ENCODE peak calls at places on chromosomes 3 and 15, in six cellular contexts. R is IMR-90, I is neural progenitor cell, V is lung, Z is epithelial cell of proximal tubule, D is upper lobe of left lung. E is an unnamed sample.

GRCh38 chr3:190180268-190180667 is 59.6 kb upstream of the P3H2 start:
- DNase-seq in I (no peak), V (no peak), D (no peak), Z (no peak), R (peak), E (no peak)

GRCh38 chr15:42879390-42879912 is 41.1 kb downstream of the TTBK2 start:
- DNase-seq in R (no peak), Z (no peak), V (no peak), I (no peak), D (no peak), E (no peak)

GRCh38 chr3:171565671-171566070 is 105.5 kb upstream of the TNIK start:
- DNase-seq in I (no peak), Z (no peak), D (peak), V (no peak), R (peak), E (peak)

GRCh38 chr3:40452562-40452875 is 4.6 kb upstream of the RPL14 start:
- DNase-seq in R (no peak), Z (no peak), I (no peak), D (no peak), V (no peak), E (no peak)

GRCh38 chr3:13688034-13688433 is 139.1 kb downstream of the FBLN2 start:
- DNase-seq in R (no peak), D (no peak), V (no peak), Z (no peak), I (no peak), E (no peak)

GRCh38 chr3:34955684-34956083 is 683.6 kb upstream of the ARPP21 start:
- DNase-seq in V (no peak), I (peak), R (no peak), D (no peak), Z (no peak), E (no peak)

GRCh38 chr3:45178131-45179023 is 32.2 kb upstream of the CDCP1 start:
- DNase-seq in I (no peak), D (no peak), Z (no peak), V (no peak), R (peak), E (no peak)

GRCh38 chr3:108513961-108514360 is 3.6 kb upstream of the MYH15 start:
- DNase-seq in R (peak), V (no peak), Z (peak), I (no peak), D (no peak), E (peak)

GRCh38 chr15:67915374-67916050 is 75.7 kb upstream of the RNU6-1 start:
- DNase-seq in D (peak), Z (no peak), I (peak), R (no peak), V (peak), E (no peak)

GRCh38 chr3:127233371-127233770 is 40.4 kb downstream of the PRR23E start:
- DNase-seq in V (no peak), R (no peak), I (peak), Z (no peak), D (no peak), E (no peak)

GRCh38 chr3:71846189-71846588 is 61.2 kb upstream of the PROK2 start:
- DNase-seq in Z (no peak), D (no peak), I (no peak), R (peak), V (no peak), E (no peak)

GRCh38 chr3:113847664-113848461 is 9.3 kb downstream of the GRAMD1C start:
- DNase-seq in Z (peak), R (no peak), D (no peak), V (no peak), I (no peak), E (no peak)

GRCh38 chr3:126137490-126138130 is 42.8 kb downstream of the ALDH1L1 start:
- DNase-seq in Z (no peak), R (no peak), V (no peak), D (peak), I (no peak), E (no peak)

GRCh38 chr15:26261413-26261812 is 398.3 kb upstream of the ATP10A start:
- DNase-seq in Z (no peak), D (no peak), R (no peak), V (no peak), I (no peak), E (no peak)

GRCh38 chr3:159169828-159170227 is 368.0 kb downstream of the MFSD1 start:
- DNase-seq in R (peak), I (no peak), V (no peak), D (no peak), Z (no peak), E (peak)

GRCh38 chr15:67820992-67821783 is 4.1 kb upstream of the SKOR1 start:
- DNase-seq in I (peak), D (no peak), R (peak), Z (no peak), V (no peak), E (no peak)

DNA sequence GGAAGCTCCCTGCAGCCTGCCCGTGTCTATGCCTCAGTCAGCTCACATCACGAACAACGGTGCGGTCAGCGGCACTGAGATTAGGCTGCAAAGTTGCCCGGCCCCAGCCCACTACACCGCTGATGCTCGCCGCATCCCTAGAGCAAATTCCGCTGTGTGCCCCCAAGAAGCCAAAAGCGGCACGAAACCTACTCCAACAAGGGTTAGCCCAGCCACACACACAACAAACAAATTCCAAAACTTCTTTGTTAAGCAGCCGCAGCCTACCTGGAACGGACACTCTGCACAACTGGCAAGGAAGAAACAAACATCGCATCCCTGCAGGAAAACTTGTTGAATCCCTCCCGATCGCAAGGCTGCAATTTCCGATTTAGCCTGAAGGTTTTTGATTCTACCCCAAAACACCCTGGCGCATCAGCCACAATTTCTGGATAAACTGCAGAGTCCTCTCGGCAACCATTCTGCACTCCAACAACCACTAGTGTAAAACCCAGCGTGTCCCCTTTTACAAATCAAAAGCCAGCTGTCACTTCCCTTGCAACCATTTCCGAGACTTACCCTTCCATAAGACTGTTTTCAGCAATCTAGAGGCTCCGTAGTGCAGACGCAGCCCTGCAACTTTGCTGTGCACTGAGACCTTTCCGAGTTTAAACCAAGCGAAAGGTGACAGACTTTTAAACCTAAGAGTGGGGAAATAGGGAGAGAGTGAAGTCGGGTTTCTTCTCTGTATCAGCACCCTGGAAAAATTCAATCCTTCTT is 425 bp downstream of the ROBO1 start:
- DNase-seq in V (no peak), I (peak), Z (no peak), R (no peak), D (no peak), E (no peak)
- H3K4me3 ChIP-seq in V (no peak), I (peak), Z (peak), R (no peak), D (no peak), E (peak)

GRCh38 chr15:90930861-90931629 is 1.3 kb downstream of the HDDC3 start:
- DNase-seq in D (peak), R (no peak), I (no peak), Z (no peak), V (no peak), E (no peak)

GRCh38 chr15:90931737-90932659 is at the start of gene HDDC3:
- DNase-seq in Z (no peak), D (peak), I (peak), R (peak), V (peak), E (peak)

GRCh38 chr15:90932660-90932991 is 277 bp upstream of the HDDC3 start:
- DNase-seq in V (no peak), Z (no peak), I (no peak), R (no peak), D (no peak), E (no peak)

GRCh38 chr15:90933310-90933709 is 961 bp upstream of the HDDC3 start:
- DNase-seq in R (no peak), V (no peak), I (no peak), D (no peak), Z (no peak), E (no peak)

GRCh38 chr15:90929709-90930019 is 2.7 kb downstream of the HDDC3 start:
- DNase-seq in V (no peak), I (no peak), Z (no peak), D (no peak), R (no peak), E (no peak)
- H3K4me3 ChIP-seq in V (peak), I (no peak), Z (peak), D (peak), R (peak), E (peak)

GRCh38 chr3:5563537-5564277 is 376.2 kb downstream of the EDEM1 start:
- DNase-seq in R (no peak), Z (no peak), V (no peak), D (no peak), I (no peak), E (no peak)

GRCh38 chr3:5565026-5565425 is 377.5 kb downstream of the EDEM1 start:
- DNase-seq in Z (no peak), I (no peak), D (no peak), R (peak), V (no peak), E (no peak)

GRCh38 chr3:5554245-5554747 is 366.8 kb downstream of the EDEM1 start:
- DNase-seq in D (no peak), R (no peak), Z (no peak), V (no peak), I (no peak), E (no peak)

GRCh38 chr3:5564278-5564666 is 376.8 kb downstream of the EDEM1 start:
- DNase-seq in Z (no peak), V (no peak), D (no peak), R (no peak), I (no peak), E (no peak)

GRCh38 chr3:5560199-5560598 is 372.7 kb downstream of the EDEM1 start:
- DNase-seq in Z (no peak), R (no peak), I (no peak), D (no peak), V (no peak), E (no peak)
- H3K4me3 ChIP-seq in Z (no peak), R (no peak), I (no peak), D (no peak), V (no peak), E (no peak)

GRCh38 chr15:69665641-69666091 is 213.0 kb downstream of the RPLP1 start:
- DNase-seq in D (no peak), Z (no peak), R (no peak), I (peak), V (no peak), E (no peak)
- H3K4me3 ChIP-seq in D (no peak), Z (no peak), R (no peak), I (no peak), V (no peak), E (no peak)

GRCh38 chr3:95120921-95121320 is 1058.1 kb downstream of the NSUN3 start:
- DNase-seq in R (no peak), I (peak), Z (no peak), V (no peak), D (no peak), E (no peak)
- H3K4me3 ChIP-seq in R (no peak), I (no peak), Z (no peak), V (no peak), D (no peak), E (no peak)

DNA sequence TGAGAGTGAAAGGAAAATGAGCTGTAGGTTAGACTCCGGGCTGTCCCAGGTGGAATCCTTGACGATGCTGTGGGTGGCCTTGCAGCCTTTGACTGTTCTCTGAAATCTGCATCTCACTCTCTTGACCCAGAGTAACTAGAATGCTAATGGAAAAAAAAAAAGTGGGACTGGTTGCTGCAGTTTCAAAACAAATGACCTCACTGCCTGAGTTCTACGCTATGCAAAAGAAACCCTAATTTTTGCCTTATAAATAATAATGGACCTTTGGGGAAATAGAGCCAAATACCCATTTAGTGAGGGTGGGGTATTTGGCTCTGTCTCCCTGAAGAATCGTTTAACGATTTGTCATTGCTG is 309.7 kb upstream of the C2CD4B start:
- DNase-seq in R (peak), D (no peak), Z (no peak), V (no peak), I (no peak), E (no peak)
- H3K4me3 ChIP-seq in R (no peak), D (no peak), Z (no peak), V (no peak), I (no peak), E (no peak)

GRCh38 chr3:58434170-58434507 is 507 bp upstream of the PDHB start:
- DNase-seq in Z (no peak), R (no peak), V (no peak), I (no peak), D (no peak), E (no peak)
- H3K4me3 ChIP-seq in Z (peak), R (peak), V (no peak), I (no peak), D (peak), E (peak)

GRCh38 chr3:43769471-43770425 is 79.0 kb downstream of the ABHD5 start:
- DNase-seq in D (peak), Z (peak), V (peak), R (peak), I (peak), E (peak)
- H3K4me3 ChIP-seq in D (peak), Z (peak), V (no peak), R (no peak), I (peak), E (peak)

E was measured in skeletal muscle cell.